ENCODE peak calls at places on chromosomes 6 and 20, in eight cellular contexts. B is cardiac muscle cell; K is neural crest cell; C is A549; E is CD8-positive, alpha-beta T cell; L is H9; R is MCF 10A; Z is stomach. I is an unnamed sample.

GRCh38 chr6:34425132-34425497 is 754 bp downstream of the RPS10 start:
- DNase-seq in E (no peak), Z (no peak), K (no peak), C (no peak), R (no peak), B (no peak), L (no peak), I (no peak)

GRCh38 chr6:129947797-129948196 is 70.6 kb upstream of the L3MBTL3 start:
- DNase-seq in E (no peak), L (no peak), R (no peak), Z (no peak), K (no peak), C (no peak), B (no peak), I (no peak)

GRCh38 chr6:168778201-168778600 is 337.2 kb downstream of the SMOC2 start:
- DNase-seq in K (no peak), L (no peak), R (no peak), B (peak), Z (no peak), E (no peak), C (no peak), I (no peak)

GRCh38 chr6:76817429-76817828 is 645.9 kb downstream of the HTR1B start:
- DNase-seq in B (no peak), E (no peak), Z (no peak), K (no peak), R (no peak), C (no peak), L (no peak), I (no peak)

GRCh38 chr20:19710336-19710721 is 47.7 kb upstream of the RIN2 start:
- DNase-seq in E (no peak), B (peak), L (no peak), R (no peak), Z (no peak), K (no peak), C (no peak), I (no peak)

GRCh38 chr6:99789767-99790166 is 183.1 kb downstream of the PRDM13 start:
- DNase-seq in Z (no peak), L (no peak), E (no peak), B (no peak), K (no peak), R (no peak), C (no peak), I (no peak)

GRCh38 chr6:125858427-125859320 is 67.9 kb downstream of the NCOA7 start:
- DNase-seq in K (peak), C (peak), Z (peak), R (peak), B (peak), E (peak), L (peak), I (no peak)

GRCh38 chr20:8428988-8429387 is 296.9 kb downstream of the PLCB1 start:
- DNase-seq in C (no peak), B (no peak), K (no peak), R (no peak), L (no peak), Z (no peak), E (peak), I (no peak)

GRCh38 chr20:4767084-4767483 is 45.4 kb downstream of the PRND start:
- DNase-seq in C (no peak), L (no peak), R (no peak), K (no peak), E (no peak), Z (no peak), B (no peak), I (no peak)

GRCh38 chr6:83108378-83108777 is 40.9 kb downstream of the DOP1A start:
- DNase-seq in B (no peak), E (no peak), R (no peak), K (no peak), L (no peak), C (no peak), Z (no peak), I (no peak)

GRCh38 chr6:47134476-47135189 is 92.5 kb upstream of the ADGRF1 start:
- DNase-seq in C (peak), Z (no peak), L (no peak), R (peak), K (no peak), B (peak), E (no peak), I (no peak)

GRCh38 chr6:14365393-14365792 is 247.8 kb downstream of the CD83 start:
- DNase-seq in L (no peak), B (peak), C (no peak), E (no peak), R (no peak), K (no peak), Z (no peak), I (no peak)

GRCh38 chr20:48180039-48180438 is 394.8 kb upstream of the SULF2 start:
- DNase-seq in E (no peak), R (peak), L (no peak), B (peak), K (no peak), C (peak), Z (no peak), I (no peak)

GRCh38 chr6:17156966-17157365 is 55.1 kb downstream of the STMND1 start:
- DNase-seq in E (no peak), C (no peak), R (no peak), B (no peak), K (no peak), Z (no peak), L (no peak), I (no peak)

GRCh38 chr6:24358219-24358821 is 461 bp upstream of the DCDC2 start:
- DNase-seq in E (no peak), L (no peak), B (no peak), C (no peak), R (no peak), Z (no peak), K (no peak), I (no peak)

GRCh38 chr20:58926802-58927489 is 54.1 kb upstream of the NELFCD start:
- DNase-seq in C (no peak), Z (no peak), B (no peak), K (no peak), R (no peak), L (no peak), E (no peak), I (no peak)

GRCh38 chr6:26743157-26743821 is 83.7 kb upstream of the ZNF322 start:
- DNase-seq in Z (no peak), C (peak), E (no peak), K (no peak), R (peak), L (peak), B (peak), I (no peak)

GRCh38 chr6:96862560-96862959 is 25.3 kb upstream of the GPR63 start:
- DNase-seq in C (no peak), K (no peak), R (no peak), L (no peak), B (no peak), Z (no peak), E (no peak), I (no peak)

GRCh38 chr20:6525447-6526303 is 241.8 kb upstream of the BMP2 start:
- DNase-seq in B (peak), R (no peak), K (no peak), C (no peak), Z (no peak), E (no peak), L (peak), I (no peak)

GRCh38 chr6:100415780-100416179 is 48.9 kb downstream of the SIM1 start:
- DNase-seq in C (no peak), E (no peak), K (no peak), L (no peak), R (no peak), Z (no peak), B (no peak), I (no peak)

GRCh38 chr6:41707565-41708200 is 27.7 kb downstream of the TFEB start:
- DNase-seq in R (no peak), L (no peak), E (peak), B (no peak), K (no peak), C (no peak), Z (no peak), I (no peak)

GRCh38 chr20:24451992-24452391 is 17.4 kb upstream of the SYNDIG1 start:
- DNase-seq in K (no peak), L (no peak), R (no peak), C (no peak), B (no peak), Z (no peak), E (no peak), I (no peak)

GRCh38 chr20:24450646-24451376 is 18.6 kb upstream of the SYNDIG1 start:
- DNase-seq in B (no peak), C (no peak), K (no peak), R (no peak), Z (no peak), E (no peak), L (no peak), I (no peak)

GRCh38 chr20:24451428-24451827 is 18.0 kb upstream of the SYNDIG1 start:
- DNase-seq in K (no peak), R (no peak), E (no peak), Z (no peak), C (no peak), B (no peak), L (no peak), I (no peak)

GRCh38 chr20:24453917-24454316 is 15.5 kb upstream of the SYNDIG1 start:
- DNase-seq in Z (no peak), C (no peak), E (no peak), B (no peak), R (no peak), K (no peak), L (no peak), I (no peak)

DNA sequence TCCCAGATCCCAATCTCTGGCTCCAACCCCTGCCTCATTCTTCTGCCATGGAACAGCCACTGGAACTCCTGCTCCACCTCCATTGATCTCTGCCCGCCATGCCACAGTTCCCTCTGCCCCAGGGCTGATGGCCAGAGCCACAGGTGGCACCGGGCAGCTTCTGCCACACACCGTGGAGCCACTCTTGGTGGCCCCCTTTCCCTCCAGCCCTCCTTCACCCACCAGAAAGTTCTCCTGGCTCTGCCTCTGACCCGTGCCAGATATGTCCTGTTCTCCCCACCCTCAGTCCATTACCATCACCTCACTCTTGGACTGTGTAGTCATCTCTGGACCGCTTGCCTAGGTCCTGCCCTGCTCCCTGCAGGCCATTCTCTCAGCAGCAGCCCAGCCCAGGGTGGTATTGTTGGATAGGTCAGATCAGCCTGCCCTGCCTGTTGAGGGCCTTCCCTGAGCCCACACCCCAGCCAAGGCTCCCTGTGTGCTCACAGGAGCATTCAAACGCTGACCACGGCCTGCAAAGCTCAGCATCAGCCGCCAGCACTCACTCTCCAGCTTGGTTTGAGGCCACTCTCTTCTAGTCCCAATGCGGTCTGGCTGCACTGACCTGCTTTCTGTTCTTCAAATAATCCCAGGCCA is 16.8 kb upstream of the SYNDIG1 start:
- DNase-seq in R (no peak), B (no peak), K (no peak), Z (no peak), L (no peak), C (no peak), E (no peak), I (no peak)
- TF ChIP-seq CTCF in R (no peak), B (no peak), K (no peak), Z (no peak), L (no peak), C (no peak), E (no peak), I (no peak)

GRCh38 chr6:134437376-134437775 is 119.5 kb upstream of the SGK1 start:
- DNase-seq in B (peak), K (no peak), L (no peak), Z (no peak), C (peak), E (no peak), R (peak), I (no peak)
- TF ChIP-seq CTCF in B (no peak), K (no peak), L (no peak), Z (no peak), C (peak), E (no peak), R (no peak), I (peak)

DNA sequence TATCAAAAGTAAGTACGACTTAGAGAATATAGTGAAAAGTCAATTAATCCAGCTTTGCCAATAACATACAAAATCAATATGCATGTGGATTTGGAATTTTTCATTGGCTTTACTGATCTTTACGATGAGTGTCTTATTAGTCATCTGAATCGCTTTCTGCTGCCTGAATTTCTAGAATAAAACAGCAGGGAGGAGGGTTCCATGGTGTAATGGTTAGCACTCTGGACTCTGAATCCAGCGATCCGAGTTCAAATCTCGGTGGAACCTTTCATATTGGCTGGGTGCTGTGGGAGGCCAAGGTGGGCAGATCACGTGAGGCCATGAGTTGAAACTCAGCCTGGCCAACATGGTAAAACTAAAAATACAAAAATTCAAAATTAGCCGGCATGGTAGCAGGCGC is 448.8 kb downstream of the RNF144B start:
- DNase-seq in E (no peak), R (no peak), K (no peak), C (no peak), L (no peak), B (no peak), Z (no peak), I (no peak)
- TF ChIP-seq CTCF in E (no peak), R (no peak), K (no peak), C (no peak), L (no peak), B (no peak), Z (no peak), I (no peak)

GRCh38 chr6:136673571-136673970 is 118.7 kb downstream of the MAP3K5 start:
- DNase-seq in C (no peak), E (no peak), R (no peak), K (no peak), L (no peak), Z (no peak), B (no peak), I (no peak)
- TF ChIP-seq CTCF in C (no peak), E (no peak), R (no peak), K (no peak), L (no peak), Z (no peak), B (no peak), I (no peak)

DNA sequence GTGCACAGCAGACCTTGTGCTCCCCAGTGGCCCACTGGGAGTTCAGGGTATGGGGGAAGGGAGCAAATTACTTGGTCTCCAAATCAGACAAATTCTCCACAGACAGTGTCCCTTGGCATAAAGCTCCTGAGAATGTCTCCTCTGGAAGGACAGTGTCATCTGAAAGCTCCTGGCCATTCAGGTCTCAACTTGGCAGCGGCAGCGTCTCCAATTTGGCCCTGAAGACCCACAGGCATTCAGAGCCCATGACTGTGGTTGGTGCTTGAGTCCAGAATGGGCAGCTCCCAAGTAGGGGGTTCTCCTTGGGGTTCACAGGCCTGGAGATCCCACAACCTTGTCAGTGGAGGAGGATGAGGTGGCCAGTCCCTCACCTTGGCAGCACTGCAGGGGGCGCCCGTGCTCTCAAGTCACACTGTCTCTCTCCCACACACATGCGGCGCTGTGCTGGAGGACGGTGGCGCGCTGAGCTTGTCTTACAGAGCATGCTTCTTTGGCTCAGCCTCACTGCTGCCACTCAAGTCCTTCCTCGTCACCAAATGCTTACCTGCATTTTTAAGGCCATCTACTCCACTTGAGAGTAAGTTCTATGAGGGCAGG is 20.7 kb downstream of the DYNLRB1 start:
- DNase-seq in E (peak), K (peak), B (peak), C (no peak), R (no peak), L (peak), Z (peak), I (peak)
- TF ChIP-seq CTCF in E (no peak), K (peak), B (peak), C (peak), R (no peak), L (peak), Z (no peak), I (no peak)

GRCh38 chr6:22343864-22344263 is 47.0 kb upstream of the PRL start:
- DNase-seq in K (no peak), Z (no peak), C (no peak), B (no peak), R (peak), L (no peak), E (no peak), I (no peak)
- TF ChIP-seq CTCF in K (peak), Z (no peak), C (no peak), B (no peak), R (no peak), L (peak), E (no peak), I (peak)

DNA sequence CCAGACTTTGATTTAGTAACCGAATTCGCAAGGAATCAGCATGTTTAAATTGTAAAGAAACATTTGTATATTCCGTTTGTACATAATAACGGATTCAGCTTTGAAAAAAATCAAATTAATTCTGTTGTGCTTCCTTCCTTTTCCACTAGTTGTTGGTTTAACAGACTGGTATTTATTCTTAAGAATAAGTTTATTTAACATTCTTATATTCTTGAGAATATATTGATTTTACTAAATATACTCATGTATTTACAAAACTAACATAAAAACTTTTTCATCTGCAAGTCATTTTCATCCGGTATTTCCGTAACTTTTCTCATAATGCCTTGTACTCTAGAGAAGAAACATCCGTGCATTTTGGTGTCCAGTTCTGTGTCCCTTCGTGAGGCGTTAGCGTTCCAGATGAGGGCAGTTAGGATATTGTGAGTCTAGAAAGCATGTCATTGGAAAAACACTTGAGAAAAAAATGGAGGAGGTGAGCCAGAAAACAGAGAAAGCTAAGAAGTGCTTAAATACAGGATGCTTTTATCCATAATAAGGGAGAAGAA is 1.6 kb downstream of the WRNIP1 start:
- DNase-seq in L (no peak), Z (no peak), R (no peak), E (no peak), B (no peak), C (no peak), K (no peak), I (no peak)
- TF ChIP-seq CTCF in L (no peak), Z (no peak), R (no peak), E (no peak), B (no peak), C (no peak), K (peak), I (no peak)

DNA sequence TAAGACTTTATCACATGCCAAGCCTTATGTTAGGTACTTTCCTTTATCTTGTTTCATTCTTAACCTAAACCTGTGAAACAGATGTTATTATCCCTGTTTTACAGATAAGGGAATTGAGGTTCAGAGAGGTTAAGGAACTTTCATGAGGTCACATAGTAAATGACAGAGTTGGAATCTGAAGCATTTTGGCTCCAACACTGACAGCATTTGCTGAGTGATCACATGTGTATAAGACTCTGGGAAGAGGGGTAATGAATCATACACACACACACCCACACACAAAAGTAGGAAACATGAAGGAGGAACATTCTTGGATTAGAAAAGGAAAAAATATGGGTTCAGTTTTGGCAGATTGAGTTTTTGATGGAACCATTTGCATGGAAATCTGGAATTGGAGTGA is 212.5 kb downstream of the GJA1 start:
- DNase-seq in E (no peak), R (peak), C (no peak), L (no peak), Z (no peak), B (peak), K (no peak), I (no peak)
- TF ChIP-seq CTCF in E (no peak), R (no peak), C (no peak), L (no peak), Z (no peak), B (no peak), K (no peak), I (no peak)

GRCh38 chr6:43278524-43279078 is 19.5 kb upstream of the SLC22A7 start:
- DNase-seq in B (no peak), L (no peak), Z (no peak), C (no peak), R (no peak), E (no peak), K (no peak), I (no peak)

GRCh38 chr6:43275782-43276179 is 22.3 kb upstream of the SLC22A7 start:
- DNase-seq in K (no peak), L (no peak), B (no peak), E (peak), Z (no peak), C (no peak), R (no peak), I (no peak)

GRCh38 chr6:43277643-43278523 is 20.2 kb upstream of the SLC22A7 start:
- DNase-seq in B (no peak), Z (no peak), K (no peak), C (no peak), L (no peak), E (no peak), R (no peak), I (no peak)

GRCh38 chr6:43276180-43277082 is 21.6 kb upstream of the SLC22A7 start:
- DNase-seq in R (no peak), K (no peak), B (peak), E (peak), L (no peak), Z (no peak), C (no peak), I (no peak)

DNA sequence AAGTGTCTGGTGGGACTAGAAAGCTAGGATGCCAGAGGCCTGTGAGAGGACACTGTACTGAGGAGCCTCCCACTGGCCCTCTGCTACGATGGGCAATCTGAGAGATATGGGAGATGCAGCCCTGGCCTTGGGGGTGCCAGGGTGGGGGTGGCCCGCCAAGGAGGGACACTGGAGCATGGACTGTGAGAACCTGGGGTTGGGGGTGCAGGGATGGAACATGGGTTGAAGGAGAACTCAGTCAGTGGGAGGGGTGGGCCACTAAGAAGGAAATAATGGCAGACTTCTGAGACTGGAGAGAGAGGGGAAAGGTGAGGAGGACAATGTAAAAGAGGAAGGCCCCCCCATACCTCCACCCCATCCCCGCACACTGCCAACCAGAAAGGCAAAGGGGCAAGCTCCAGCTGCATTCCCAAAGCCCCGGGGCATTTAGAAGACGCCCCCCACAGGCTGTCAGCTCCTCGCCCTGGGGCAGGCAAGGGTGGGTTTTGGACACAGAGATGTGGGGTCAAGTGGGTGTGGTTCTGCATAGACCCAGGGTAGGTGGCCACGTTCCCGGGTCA is 20.9 kb upstream of the SLC22A7 start:
- DNase-seq in R (no peak), L (no peak), B (no peak), E (no peak), Z (no peak), C (no peak), K (no peak), I (no peak)
- TF ChIP-seq CTCF in R (no peak), L (no peak), B (no peak), E (no peak), Z (no peak), C (no peak), K (no peak), I (no peak)

I was measured in RWPE2.